ENCODE peak calls at places on chromosome 20, in five cellular contexts. E is left colon, Z is hippocampal formation, O is choroid plexus epithelial cell, R is tibial artery. H is an unnamed sample.

GRCh38 chr20:35306931-35307517 is 14.8 kb upstream of the FAM83C start:
- DNase-seq in O (peak), Z (no peak), E (peak), R (peak), H (no peak)

GRCh38 chr20:49887828-49888340 is 27.4 kb downstream of the SPATA2 start:
- DNase-seq in O (no peak), Z (no peak), E (no peak), R (peak), H (no peak)

GRCh38 chr20:35871311-35871771 is 83.0 kb downstream of the SCAND1 start:
- DNase-seq in Z (no peak), R (no peak), E (peak), O (peak), H (peak)

GRCh38 chr20:19654906-19655305 is 103.2 kb upstream of the RIN2 start:
- DNase-seq in R (no peak), Z (no peak), E (no peak), O (no peak), H (no peak)

GRCh38 chr20:327041-327945 is 1.9 kb downstream of the SOX12 start:
- DNase-seq in R (peak), E (peak), Z (peak), O (peak), H (peak)

GRCh38 chr20:48456361-48457184 is 371.2 kb downstream of the PREX1 start:
- DNase-seq in O (no peak), Z (no peak), R (peak), E (no peak), H (no peak)

GRCh38 chr20:62393266-62393665 is 6.4 kb downstream of the RPS21 start:
- DNase-seq in R (no peak), O (no peak), E (no peak), Z (no peak), H (no peak)

GRCh38 chr20:20386192-20386591 is 18.3 kb downstream of the INSM1 start:
- DNase-seq in R (no peak), E (no peak), O (no peak), Z (no peak), H (no peak)

GRCh38 chr20:4573564-4574355 is 147.9 kb upstream of the PRND start:
- DNase-seq in O (peak), Z (no peak), E (no peak), R (no peak), H (no peak)

GRCh38 chr20:41879151-41879550 is 261.0 kb upstream of the CHD6 start:
- DNase-seq in R (no peak), Z (no peak), E (no peak), O (no peak), H (no peak)

GRCh38 chr20:9054176-9054575 is 14.7 kb upstream of the PLCB4 start:
- DNase-seq in Z (no peak), O (no peak), R (no peak), E (no peak), H (no peak)

GRCh38 chr20:38806855-38807655 is 1.6 kb downstream of the PPP1R16B start:
- DNase-seq in O (no peak), E (peak), R (no peak), Z (peak), H (peak)

GRCh38 chr20:45299786-45300185 is 6.9 kb upstream of the RBPJL start:
- DNase-seq in Z (no peak), R (no peak), O (no peak), E (no peak), H (no peak)

GRCh38 chr20:12928358-12928754 is 80.4 kb upstream of the SPTLC3 start:
- DNase-seq in Z (no peak), E (no peak), R (no peak), O (peak), H (no peak)

GRCh38 chr20:44648579-44648978 is 2.9 kb downstream of the ADA start:
- DNase-seq in O (no peak), E (no peak), R (no peak), Z (no peak), H (no peak)

GRCh38 chr20:49394264-49394663 is 88.2 kb downstream of the KCNB1 start:
- DNase-seq in O (peak), Z (no peak), R (peak), E (no peak), H (no peak)

GRCh38 chr20:24670341-24670821 is 201.0 kb downstream of the SYNDIG1 start:
- DNase-seq in Z (no peak), E (no peak), R (peak), O (no peak), H (peak)

GRCh38 chr20:623041-623440 is 12.9 kb upstream of the TCF15 start:
- DNase-seq in R (no peak), E (no peak), O (no peak), Z (no peak), H (no peak)

GRCh38 chr20:4973330-4974097 is 27.8 kb downstream of the SLC23A2 start:
- DNase-seq in O (peak), Z (no peak), E (peak), R (peak), H (peak)

GRCh38 chr20:10558635-10559187 is 115.1 kb downstream of the JAG1 start:
- DNase-seq in O (peak), E (no peak), R (no peak), Z (no peak), H (no peak)

GRCh38 chr20:25258463-25258805 is 10.5 kb downstream of the PYGB start:
- DNase-seq in O (no peak), E (no peak), R (no peak), Z (no peak), H (no peak)

GRCh38 chr20:10060223-10060622 is 25.4 kb downstream of the ANKEF1 start:
- DNase-seq in Z (no peak), E (no peak), O (peak), R (no peak), H (no peak)

GRCh38 chr20:57790176-57790575 is 80.4 kb upstream of the PMEPA1 start:
- DNase-seq in E (no peak), R (no peak), O (no peak), Z (no peak), H (no peak)

GRCh38 chr20:42678895-42679294 is 510.8 kb downstream of the PTPRT start:
- DNase-seq in O (no peak), R (no peak), E (no peak), Z (no peak), H (no peak)

GRCh38 chr20:53130819-53131218 is 158.7 kb downstream of the TSHZ2 start:
- DNase-seq in O (no peak), R (no peak), Z (no peak), E (no peak), H (no peak)

GRCh38 chr20:16571333-16571732 is 1.9 kb downstream of the KIF16B start:
- DNase-seq in E (no peak), Z (no peak), O (no peak), R (no peak), H (no peak)

GRCh38 chr20:63619505-63619904 is 7.4 kb downstream of the GMEB2 start:
- DNase-seq in E (no peak), R (peak), Z (no peak), O (no peak), H (no peak)

GRCh38 chr20:51735728-51736600 is 32.2 kb downstream of the ATP9A start:
- DNase-seq in Z (no peak), E (peak), R (no peak), O (no peak), H (peak)

GRCh38 chr20:61353261-61353995 is 101.4 kb downstream of the CDH4 start:
- DNase-seq in Z (no peak), R (no peak), O (no peak), E (no peak), H (no peak)

GRCh38 chr20:23320317-23320716 is 30.3 kb upstream of the NXT1 start:
- DNase-seq in R (no peak), O (peak), Z (no peak), E (no peak), H (no peak)

H was measured in mucosa of descending colon.